ENCODE peak calls at places on chromosomes 2 and 18, in four cellular contexts. A is ovary, R is tibial nerve, D is GM12878. K is an unnamed sample.

GRCh38 chr2:63054812-63055509 is 4.3 kb downstream of the OTX1 start:
- DNase-seq in A (no peak), R (no peak), D (no peak), K (no peak)

GRCh38 chr2:54899576-54900200 is 150.6 kb downstream of the RTN4 start:
- DNase-seq in A (no peak), R (no peak), D (peak), K (no peak)

GRCh38 chr2:219104107-219105050 is 43.7 kb upstream of the IHH start:
- DNase-seq in A (no peak), R (no peak), D (no peak), K (no peak)

GRCh38 chr18:79200546-79201268 is 131.5 kb downstream of the ATP9B start:
- DNase-seq in A (no peak), R (peak), D (no peak), K (no peak)

GRCh38 chr2:187435756-187436155 is 12.3 kb downstream of the CALCRL start:
- DNase-seq in A (no peak), R (no peak), D (no peak), K (no peak)

GRCh38 chr2:175468699-175469098 is 287.2 kb upstream of the ATP5MC3 start:
- DNase-seq in A (no peak), R (no peak), D (no peak), K (no peak)

GRCh38 chr18:25672490-25672889 is 320.5 kb upstream of the ZNF521 start:
- DNase-seq in A (no peak), R (no peak), D (no peak), K (no peak)

GRCh38 chr2:196955036-196955435 is 28.5 kb upstream of the PGAP1 start:
- DNase-seq in A (no peak), R (no peak), D (no peak), K (no peak)

GRCh38 chr2:204726831-204727230 is 181.6 kb downstream of the PARD3B start:
- DNase-seq in A (no peak), R (no peak), D (no peak), K (no peak)

GRCh38 chr2:204725693-204726092 is 180.4 kb downstream of the PARD3B start:
- DNase-seq in A (no peak), R (no peak), D (no peak), K (no peak)

GRCh38 chr2:204727368-204727767 is 182.1 kb downstream of the PARD3B start:
- DNase-seq in A (no peak), R (no peak), D (no peak), K (no peak)

GRCh38 chr2:204731996-204732395 is 186.7 kb downstream of the PARD3B start:
- DNase-seq in A (no peak), R (no peak), D (no peak), K (no peak)

DNA sequence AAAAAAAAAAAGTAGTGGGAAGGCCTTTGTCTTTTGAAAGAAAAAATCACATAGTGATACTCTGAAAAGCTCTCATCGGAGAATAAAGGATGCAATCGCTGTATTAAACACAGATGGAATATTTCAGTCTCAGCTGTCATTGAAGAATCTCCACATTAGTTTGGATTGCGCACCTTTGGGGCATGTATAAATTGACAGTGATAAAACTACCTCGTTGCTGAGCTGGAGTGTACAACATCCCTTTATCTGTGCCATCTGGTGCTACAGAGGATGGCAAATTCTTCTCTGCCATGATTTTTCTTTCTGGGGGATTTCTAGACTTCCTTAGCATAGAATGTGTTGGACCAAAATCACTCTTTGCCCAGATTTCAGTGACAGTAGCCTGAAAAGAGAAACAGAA is 185.3 kb downstream of the PARD3B start:
- DNase-seq in A (no peak), R (no peak), D (no peak), K (no peak)
- TF ChIP-seq EP300 in A (no peak), R (no peak), D (no peak), K (no peak)

DNA sequence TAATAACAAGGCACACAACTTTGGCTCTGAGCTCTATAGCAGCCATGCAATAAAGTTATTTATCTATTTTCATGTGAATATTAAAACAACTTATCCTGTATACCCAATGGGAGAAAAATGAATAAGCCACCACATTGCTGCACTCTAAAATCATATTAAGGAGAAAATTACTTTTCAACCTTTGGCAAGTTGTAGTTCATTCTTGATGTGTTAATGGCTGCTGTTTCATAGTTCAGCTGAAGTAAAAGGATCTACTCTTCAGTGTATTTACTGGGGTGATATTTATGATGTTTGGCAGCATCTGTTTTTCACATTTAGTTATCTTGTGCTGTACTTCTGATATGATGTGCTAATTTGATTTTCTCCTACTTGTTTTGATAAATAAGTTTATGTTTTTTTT is 71.8 kb downstream of the TMEFF2 start:
- DNase-seq in A (no peak), R (no peak), D (no peak), K (no peak)
- TF ChIP-seq EP300 in A (no peak), R (no peak), D (no peak), K (no peak)

GRCh38 chr18:4236940-4237686 is 218.0 kb downstream of the DLGAP1 start:
- DNase-seq in A (no peak), R (no peak), D (no peak), K (no peak)

GRCh38 chr18:4246374-4246773 is 208.7 kb downstream of the DLGAP1 start:
- DNase-seq in A (no peak), R (no peak), D (no peak), K (no peak)

GRCh38 chr18:4242431-4243161 is 212.5 kb downstream of the DLGAP1 start:
- DNase-seq in A (no peak), R (no peak), D (no peak), K (no peak)

GRCh38 chr18:4241218-4241617 is 213.9 kb downstream of the DLGAP1 start:
- DNase-seq in A (no peak), R (no peak), D (no peak), K (no peak)
- TF ChIP-seq EP300 in A (no peak), R (no peak), D (no peak), K (no peak)

GRCh38 chr2:26809876-26810577 is 24.2 kb downstream of the CENPA start:
- DNase-seq in A (no peak), R (no peak), D (no peak), K (no peak)

GRCh38 chr2:26809211-26809610 is 23.4 kb downstream of the CENPA start:
- DNase-seq in A (no peak), R (no peak), D (no peak), K (no peak)

GRCh38 chr2:26805241-26805676 is 19.4 kb downstream of the CENPA start:
- DNase-seq in A (no peak), R (no peak), D (no peak), K (no peak)

GRCh38 chr2:26811261-26811660 is 25.4 kb downstream of the CENPA start:
- DNase-seq in A (no peak), R (no peak), D (no peak), K (no peak)

DNA sequence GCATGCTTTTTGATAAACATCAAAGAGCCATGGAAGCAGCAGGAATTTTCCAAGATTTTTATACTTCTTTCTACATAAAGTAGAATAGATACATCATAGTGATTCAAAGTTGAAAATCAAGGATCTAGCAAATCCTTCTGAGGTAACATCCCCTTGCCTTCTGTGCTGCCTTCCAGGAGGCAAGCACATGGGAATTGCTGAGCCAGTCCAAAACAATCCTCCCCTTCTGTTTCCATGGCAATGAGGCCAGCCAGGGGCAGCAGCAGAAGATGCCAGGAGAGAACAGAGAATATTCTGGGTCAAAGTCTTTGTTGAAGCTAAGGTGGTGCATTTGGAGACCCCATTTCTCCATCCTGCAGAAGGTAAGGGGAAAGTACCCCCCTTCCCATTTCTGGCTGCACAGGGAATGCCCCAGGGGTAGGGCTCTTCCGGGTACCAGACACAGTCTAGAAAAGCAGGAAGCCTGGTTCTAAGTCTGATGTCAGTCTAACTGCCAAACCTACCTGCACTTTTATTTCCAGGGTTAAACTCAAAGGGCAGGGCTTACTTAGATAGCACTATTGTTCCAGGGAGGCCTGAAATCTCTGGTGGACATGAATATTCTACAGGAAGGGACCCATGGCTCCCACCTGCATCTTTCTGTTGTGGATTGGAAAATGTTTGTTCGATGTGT is 22.1 kb downstream of the CENPA start:
- DNase-seq in A (peak), R (no peak), D (no peak), K (no peak)
- TF ChIP-seq EP300 in A (no peak), R (no peak), D (no peak), K (no peak)